ENCODE peak calls at places on chromosomes 3 and 15, in seven cellular contexts. X is A549, A is body of pancreas, K is tibial nerve, B is ovary, E is Peyer's patch, Z is stomach. U is an unnamed sample.

GRCh38 chr3:99504258-99504657 is 134.1 kb upstream of the COL8A1 start:
- DNase-seq in X (peak; percentile 2), A (no peak), K (peak; percentile 26), B (no peak), E (no peak), Z (no peak), U (no peak)

GRCh38 chr3:175456496-175456895 is 597.4 kb downstream of the NAALADL2 start:
- DNase-seq in X (no peak), A (no peak), K (no peak), B (no peak), E (no peak), Z (no peak), U (no peak)

GRCh38 chr15:40937762-40938529 is 8.8 kb downstream of the DLL4 start:
- DNase-seq in X (peak; percentile 85), A (no peak), K (no peak), B (no peak), E (no peak), Z (no peak), U (no peak)

GRCh38 chr15:45378913-45379262 is 544 bp upstream of the GATM start:
- DNase-seq in X (no peak), A (peak; percentile 87), K (no peak), B (peak; percentile 25), E (no peak), Z (no peak), U (no peak)

GRCh38 chr3:188978772-188979171 is 193.0 kb upstream of the TPRG1 start:
- DNase-seq in X (peak; percentile 51), A (no peak), K (peak; percentile 46), B (peak; percentile 76), E (no peak), Z (no peak), U (no peak)

GRCh38 chr15:56292546-56293316 is 49.1 kb upstream of the RFX7 start:
- DNase-seq in X (no peak), A (no peak), K (no peak), B (no peak), E (no peak), Z (no peak), U (no peak)

GRCh38 chr3:17901893-17902292 is 159.5 kb upstream of the TBC1D5 start:
- DNase-seq in X (no peak), A (no peak), K (no peak), B (no peak), E (no peak), Z (no peak), U (no peak)

GRCh38 chr3:50450135-50450911 is 53.1 kb downstream of the CACNA2D2 start:
- DNase-seq in X (no peak), A (peak; percentile 32), K (peak; percentile 59), B (no peak), E (peak; percentile 85), Z (peak; percentile 79), U (no peak)

GRCh38 chr15:66036859-66037258 is 167.6 kb downstream of the RAB11A start:
- DNase-seq in X (no peak), A (no peak), K (no peak), B (no peak), E (no peak), Z (no peak), U (no peak)

GRCh38 chr3:17384567-17385296 is 357.7 kb downstream of the TBC1D5 start:
- DNase-seq in X (peak; percentile 14), A (no peak), K (no peak), B (no peak), E (no peak), Z (no peak), U (no peak)

GRCh38 chr15:91271565-91272153 is 171.6 kb downstream of the SV2B start:
- DNase-seq in X (peak; percentile 76), A (peak; percentile 61), K (peak; percentile 74), B (peak; percentile 15), E (peak; percentile 84), Z (peak; percentile 58), U (no peak)

GRCh38 chr15:63392355-63393009 is 10.8 kb upstream of the CA12 start:
- DNase-seq in X (no peak), A (no peak), K (peak; percentile 17), B (no peak), E (no peak), Z (no peak), U (no peak)

GRCh38 chr15:75641603-75642002 is 1.6 kb upstream of the IMP3 start:
- DNase-seq in X (no peak), A (no peak), K (no peak), B (no peak), E (no peak), Z (no peak), U (no peak)

GRCh38 chr3:101829066-101829830 is 20.1 kb upstream of the NFKBIZ start:
- DNase-seq in X (no peak), A (peak; percentile 48), K (peak; percentile 72), B (peak; percentile 72), E (peak; percentile 85), Z (peak; percentile 42), U (no peak)

GRCh38 chr3:181616088-181617070 is 95.3 kb upstream of the SOX2 start:
- DNase-seq in X (no peak), A (no peak), K (no peak), B (no peak), E (no peak), Z (no peak), U (no peak)

GRCh38 chr3:188268336-188268735 is 114.4 kb downstream of the LPP start:
- DNase-seq in X (no peak), A (no peak), K (no peak), B (no peak), E (no peak), Z (no peak), U (no peak)

GRCh38 chr3:135155791-135156190 is 360.7 kb downstream of the EPHB1 start:
- DNase-seq in X (no peak), A (no peak), K (no peak), B (no peak), E (no peak), Z (no peak), U (no peak)

GRCh38 chr15:88615303-88616107 is 5.6 kb upstream of the AEN start:
- DNase-seq in X (no peak), A (peak; percentile 82), K (no peak), B (no peak), E (peak; percentile 87), Z (peak; percentile 79), U (no peak)

GRCh38 chr3:40580494-40581091 is 55.8 kb downstream of the ZNF621 start:
- DNase-seq in X (peak; percentile 57), A (peak; percentile 63), K (peak; percentile 66), B (peak; percentile 52), E (peak; percentile 82), Z (peak; percentile 56), U (no peak)

GRCh38 chr15:76199106-76200082 is 111.9 kb downstream of the ETFA start:
- DNase-seq in X (no peak), A (peak; percentile 33), K (peak; percentile 50), B (peak; percentile 28), E (peak; percentile 25), Z (no peak), U (no peak)

GRCh38 chr15:22958487-22959280 is 21.5 kb downstream of the CYFIP1 start:
- DNase-seq in X (no peak), A (no peak), K (no peak), B (no peak), E (no peak), Z (no peak), U (no peak)

GRCh38 chr3:195911946-195912270 is 3.6 kb upstream of the TNK2 start:
- DNase-seq in X (peak; percentile 33), A (no peak), K (no peak), B (no peak), E (no peak), Z (no peak), U (no peak)

GRCh38 chr3:114362815-114363214 is 69.0 kb downstream of the TIGIT start:
- DNase-seq in X (peak; percentile 28), A (no peak), K (no peak), B (no peak), E (no peak), Z (no peak), U (no peak)
- H3K27ac ChIP-seq in X (no peak overlapping the region), A (no peak overlapping the region), K (peak overlapping the region; percentile 15), B (no peak overlapping the region), E (no peak overlapping the region), Z (no peak overlapping the region), U (no peak overlapping the region)

DNA sequence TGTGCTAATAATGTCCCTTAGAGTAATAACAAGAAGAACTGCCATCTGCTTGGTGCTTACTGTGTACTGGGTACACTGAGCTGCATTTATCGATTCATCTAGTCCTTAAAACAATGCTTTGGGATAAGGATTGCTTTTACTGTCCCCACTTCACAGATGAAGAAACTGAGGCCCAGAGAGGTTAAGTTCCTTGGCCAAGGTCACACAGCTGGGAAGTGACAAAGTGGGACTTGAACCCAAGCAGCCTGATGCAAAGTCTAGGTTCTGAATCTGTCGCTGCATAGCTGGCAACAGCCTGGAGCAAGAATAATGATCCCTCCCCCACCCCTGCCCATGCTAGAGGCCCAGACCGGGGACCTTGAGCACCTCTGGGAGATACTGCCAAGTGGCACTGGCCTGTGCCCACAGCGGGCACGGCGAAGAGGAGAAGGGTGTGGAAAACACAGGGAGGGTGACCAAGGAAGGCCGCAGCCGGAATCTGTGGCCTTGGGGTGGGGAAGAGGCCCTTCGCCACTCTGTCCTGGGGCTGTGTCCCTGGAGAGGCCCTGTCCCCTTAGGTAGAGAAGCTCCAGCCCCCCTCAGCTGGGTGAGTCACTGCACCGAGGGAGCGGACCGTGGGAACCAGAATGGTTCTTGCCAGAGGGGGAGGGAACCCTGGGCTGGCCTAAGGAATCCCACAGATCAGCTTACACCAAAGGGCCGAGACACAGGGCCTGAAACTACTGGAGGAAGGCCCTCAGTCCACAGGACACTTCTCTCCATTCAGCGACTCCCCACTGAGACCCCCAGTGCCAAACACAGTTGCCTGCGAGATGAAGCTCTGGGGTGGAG is 3.5 kb downstream of the PLXND1 start:
- DNase-seq in X (peak; percentile 81), A (peak; percentile 65), K (peak; percentile 75), B (peak; percentile 79), E (peak; percentile 68), Z (no peak), U (no peak)
- TF ChIP-seq POLR2A in X (no peak), A (peak; percentile 33), K (no peak), B (no peak), E (no peak), Z (no peak), U (no peak)

DNA sequence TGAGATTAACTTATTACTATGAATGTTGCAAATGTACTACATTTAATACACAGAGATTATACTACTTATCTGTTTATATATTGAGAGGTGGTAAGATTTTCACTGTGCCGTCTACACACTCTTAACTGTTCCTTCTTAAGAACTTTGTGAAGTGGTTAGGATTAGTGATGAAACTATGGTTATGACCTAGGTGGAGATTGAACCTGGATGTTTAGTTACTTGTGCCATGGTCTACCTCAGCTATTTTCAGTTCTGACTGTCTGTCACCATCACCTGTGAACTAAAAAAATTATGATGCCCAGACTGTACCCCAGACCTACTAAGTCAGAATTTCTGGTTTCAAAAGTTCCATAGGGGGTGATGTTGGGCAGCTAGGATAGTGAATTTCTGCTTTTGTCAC is 6.3 kb downstream of the RASA2 start:
- DNase-seq in X (no peak), A (no peak), K (no peak), B (no peak), E (no peak), Z (no peak), U (no peak)
- H3K27ac ChIP-seq in X (no peak overlapping the region), A (no peak overlapping the region), K (no peak overlapping the region), B (no peak overlapping the region), E (no peak overlapping the region), Z (no peak overlapping the region), U (no peak overlapping the region)

DNA sequence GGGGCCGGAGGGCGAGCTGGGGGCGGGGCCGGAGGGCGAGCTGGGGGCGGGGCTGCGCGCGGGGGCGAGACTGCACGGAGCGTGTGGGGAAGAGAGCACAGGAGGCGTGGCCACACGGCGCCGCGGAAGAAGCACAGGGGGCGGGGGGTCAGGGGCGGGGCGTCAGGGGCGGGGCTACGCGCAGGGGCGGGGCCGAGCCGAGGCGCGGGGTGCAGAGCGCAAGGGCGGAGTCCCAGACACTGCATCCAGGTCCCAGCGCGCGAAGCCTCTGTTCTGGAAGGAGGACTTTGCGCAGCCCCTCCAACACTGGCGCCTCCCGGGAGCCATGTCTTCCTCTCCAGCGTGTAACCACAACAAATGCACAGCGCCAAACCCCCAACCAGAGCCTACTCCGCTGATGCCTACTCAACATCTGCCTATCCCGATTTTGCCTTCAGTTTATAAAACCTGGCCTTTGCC is 105.4 kb downstream of the IQSEC1 start:
- DNase-seq in X (peak; percentile 89), A (peak; percentile 92), K (peak; percentile 76), B (peak; percentile 91), E (peak; percentile 95), Z (peak; percentile 92), U (no peak)
- TF ChIP-seq POLR2A in X (peak; percentile 45), A (no peak), K (peak; percentile 27), B (no peak), E (no peak), Z (no peak), U (no peak)